ENCODE peak calls at places on chromosomes 12 and 14, in six cellular contexts. I is suprapubic skin, G is HFF-Myc, Q is AG08396, K is KBM-7, S is fibroblast of pulmonary artery. R is an unnamed sample.

GRCh38 chr12:31246470-31246850 is 79.5 kb downstream of the SINHCAF start:
- DNase-seq in Q (no peak), K (no peak), I (no peak), S (peak; percentile 35), G (no peak), R (no peak)

GRCh38 chr14:68230941-68231717 is 411.6 kb downstream of the RAD51B start:
- DNase-seq in I (no peak), G (no peak), S (peak; percentile 75), K (no peak), Q (no peak), R (no peak)

GRCh38 chr12:78641837-78642423 is 222.6 kb upstream of the SYT1 start:
- DNase-seq in Q (no peak), G (no peak), I (no peak), S (peak; percentile 74), K (no peak), R (no peak)

GRCh38 chr12:25957898-25958253 is 606 bp upstream of the RASSF8 start:
- DNase-seq in Q (peak; percentile 67), G (peak; percentile 59), I (no peak), K (peak; percentile 25), S (peak; percentile 89), R (peak; percentile 9)

GRCh38 chr14:35331605-35332516 is 39.7 kb downstream of the PSMA6 start:
- DNase-seq in S (peak; percentile 43), G (no peak), I (no peak), Q (no peak), K (peak; percentile 57), R (no peak)

GRCh38 chr12:53676715-53677611 is 1.1 kb upstream of the ATP5MC2 start:
- DNase-seq in K (no peak), G (peak; percentile 27), I (peak; percentile 82), S (peak; percentile 47), Q (peak; percentile 34), R (peak; percentile 42)

GRCh38 chr14:37251778-37252177 is 54.0 kb downstream of the MIPOL1 start:
- DNase-seq in G (no peak), K (no peak), Q (no peak), I (no peak), S (no peak), R (no peak)

GRCh38 chr14:105739331-105740102 is 213.1 kb downstream of the TMEM121 start:
- DNase-seq in Q (no peak), I (peak; percentile 64), K (no peak), G (no peak), S (no peak), R (no peak)

GRCh38 chr12:116861331-116861730 is 19.9 kb downstream of the HRK start:
- DNase-seq in G (peak; percentile 43), Q (peak; percentile 89), I (no peak), K (peak; percentile 78), S (peak; percentile 71), R (peak; percentile 49)

GRCh38 chr14:103121846-103122577 is 1.2 kb upstream of the TNFAIP2 start:
- DNase-seq in S (peak; percentile 92), I (peak; percentile 95), K (peak; percentile 96), G (no peak), Q (no peak), R (peak; percentile 21)

GRCh38 chr12:12985817-12986408 is 14.2 kb downstream of the HEBP1 start:
- DNase-seq in S (peak; percentile 52), K (peak; percentile 48), I (no peak), Q (peak; percentile 26), G (no peak), R (no peak)

GRCh38 chr14:51129130-51129529 is 34.2 kb upstream of the TRIM9 start:
- DNase-seq in I (no peak), S (no peak), G (no peak), Q (no peak), K (no peak), R (no peak)

GRCh38 chr12:120941412-120941811 is 36.9 kb upstream of the HNF1A start:
- DNase-seq in G (no peak), I (no peak), S (no peak), Q (no peak), K (no peak), R (no peak)

GRCh38 chr14:101359221-101360044 is 201.9 kb upstream of the DIO3 start:
- DNase-seq in G (no peak), Q (no peak), S (no peak), K (no peak), I (no peak), R (no peak)

GRCh38 chr12:19547258-19547657 is 108.0 kb downstream of the AEBP2 start:
- DNase-seq in K (no peak), Q (no peak), S (peak; percentile 85), I (no peak), G (no peak), R (no peak)

GRCh38 chr12:45503887-45504286 is 225.6 kb upstream of the ARID2 start:
- DNase-seq in I (no peak), K (no peak), G (no peak), Q (peak; percentile 5), S (no peak), R (no peak)

GRCh38 chr14:37599527-37600368 is 4.3 kb downstream of the TTC6 start:
- DNase-seq in G (no peak), Q (no peak), I (no peak), K (no peak), S (no peak), R (no peak)

GRCh38 chr12:86959766-86960458 is 703.7 kb upstream of the MGAT4C start:
- DNase-seq in Q (no peak), S (no peak), K (no peak), I (no peak), G (no peak), R (no peak)

R was measured in stimulated activated naive CD8-positive, alpha-beta T cell treated with anti-CD3 and anti-CD28 coated beads, Interleukin-15, Interleukin-2, amounts not matched to agents 100 U/mL and 50 U/mL, for 24 hours.